ENCODE peak calls at places on chromosome 3, in five cellular contexts. W is PC-3, D is SK-N-SH, I is IMR-90, T is neural progenitor cell. F is an unnamed sample.

GRCh38 chr3:38232701-38233100 is 32.9 kb upstream of the SLC22A13 start:
- DNase-seq in D (no peak), I (no peak), W (no peak), T (no peak), F (no peak)

GRCh38 chr3:184154909-184155643 is at the start of gene DVL3:
- DNase-seq in W (peak; percentile 64), I (peak; percentile 52), D (peak; percentile 97), T (peak; percentile 88), F (peak; percentile 76)

GRCh38 chr3:171860830-171861535 is 17.8 kb downstream of the TMEM212 start:
- DNase-seq in T (no peak), D (no peak), I (peak; percentile 64), W (no peak), F (no peak)

GRCh38 chr3:138781012-138781470 is 53.7 kb downstream of the PIK3CB start:
- DNase-seq in T (no peak), I (no peak), W (no peak), D (no peak), F (no peak)

GRCh38 chr3:128709506-128710210 is 16.3 kb upstream of the RAB7A start:
- DNase-seq in W (peak; percentile 87), T (no peak), D (no peak), I (no peak), F (no peak)

GRCh38 chr3:173993299-173993698 is 595.8 kb downstream of the NLGN1 start:
- DNase-seq in D (peak; percentile 6), T (no peak), I (peak; percentile 58), W (peak; percentile 45), F (no peak)

GRCh38 chr3:56019490-56019889 is 448.8 kb downstream of the ERC2 start:
- DNase-seq in W (no peak), D (no peak), I (no peak), T (no peak), F (no peak)

GRCh38 chr3:179933079-179933478 is 103.7 kb downstream of the PEX5L start:
- DNase-seq in W (no peak), D (no peak), I (no peak), T (no peak), F (no peak)

GRCh38 chr3:75329713-75330112 is 334.4 kb upstream of the FRG2C start:
- DNase-seq in W (no peak), D (peak; percentile 77), T (peak; percentile 3), I (no peak), F (no peak)

GRCh38 chr3:141390747-141391146 is 22.4 kb downstream of the ZBTB38 start:
- DNase-seq in D (no peak), I (no peak), W (no peak), T (no peak), F (no peak)
- H3K4me3 ChIP-seq in D (no peak overlapping the region), I (no peak overlapping the region), W (no peak overlapping the region), T (no peak overlapping the region), F (no peak overlapping the region)

GRCh38 chr3:189806171-189806951 is 175.2 kb downstream of the TP63 start:
- DNase-seq in D (no peak), W (no peak), T (peak; percentile 85), I (peak; percentile 6), F (no peak)
- H3K9ac ChIP-seq in D (no peak overlapping the region), W (no peak overlapping the region), T (no peak overlapping the region), I (no peak overlapping the region), F (no peak overlapping the region)

GRCh38 chr3:52213901-52214300 is 11.5 kb downstream of the TLR9 start:
- DNase-seq in D (no peak), I (no peak), W (no peak), T (no peak), F (no peak)

GRCh38 chr3:52210037-52210436 is 12.1 kb downstream of the ALAS1 start:
- DNase-seq in I (no peak), W (no peak), T (no peak), D (no peak), F (no peak)

GRCh38 chr3:52213005-52213404 is 12.4 kb downstream of the TLR9 start:
- DNase-seq in T (no peak), D (no peak), I (no peak), W (no peak), F (no peak)

GRCh38 chr3:52210550-52211046 is 12.6 kb downstream of the ALAS1 start:
- DNase-seq in I (peak; percentile 55), W (peak; percentile 94), T (no peak), D (no peak), F (no peak)

GRCh38 chr3:52211268-52211891 is 13.4 kb downstream of the ALAS1 start:
- DNase-seq in W (no peak), D (no peak), I (no peak), T (no peak), F (no peak)
- H3K4me3 ChIP-seq in W (no peak overlapping the region), D (no peak overlapping the region), I (no peak overlapping the region), T (no peak overlapping the region), F (no peak overlapping the region)

DNA sequence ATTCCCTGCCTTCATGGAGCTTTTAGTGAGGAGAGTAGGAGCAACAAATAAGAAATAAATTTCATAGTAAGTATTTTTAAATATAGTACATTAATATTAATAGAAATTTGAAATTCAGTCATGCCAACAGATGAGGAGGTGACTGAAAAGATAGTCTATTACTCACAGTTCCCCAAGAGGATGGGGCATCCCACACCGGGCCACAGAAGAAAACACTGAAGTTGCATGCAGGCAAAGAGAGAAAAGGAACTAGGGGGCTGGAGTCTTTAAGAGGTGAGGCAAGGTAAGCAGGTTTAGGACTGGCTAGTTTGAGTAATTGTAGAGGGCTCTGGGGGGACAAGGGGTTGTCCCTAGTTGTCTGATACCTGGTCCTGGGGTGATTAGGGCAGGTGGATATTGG is 120.1 kb upstream of the UMPS start:
- DNase-seq in D (no peak), I (no peak), W (no peak), T (no peak), F (no peak)
- H3K9ac ChIP-seq in D (no peak overlapping the region), I (no peak overlapping the region), W (no peak overlapping the region), T (no peak overlapping the region), F (no peak overlapping the region)

F was measured in Karpas-422.